ENCODE peak calls at places on chromosome 3, in ten cellular contexts. X, P, S, B, H, Q, U, E, K and V are unnamed samples.

GRCh38 chr3:187210555-187211327 is 13.5 kb downstream of the RTP1 start:
- DNase-seq in B (peak; percentile 10), K (no peak), P (no peak), S (no peak), X (no peak), U (no peak), E (no peak), Q (no peak), H (no peak), V (no peak)

GRCh38 chr3:168250415-168250861 is 154.7 kb upstream of the GOLIM4 start:
- DNase-seq in E (no peak), P (no peak), B (no peak), X (no peak), S (no peak), Q (no peak), H (no peak), U (no peak), K (no peak), V (no peak)

GRCh38 chr3:153210660-153211059 is 48.6 kb downstream of the RAP2B start:
- DNase-seq in H (no peak), B (no peak), K (no peak), U (no peak), Q (no peak), E (no peak), X (no peak), P (no peak), S (no peak), V (peak; percentile 32)

GRCh38 chr3:53067571-53067970 is 21.7 kb upstream of the SFMBT1 start:
- DNase-seq in H (no peak), U (no peak), S (no peak), B (no peak), E (no peak), P (no peak), K (no peak), X (no peak), Q (no peak), V (no peak)

GRCh38 chr3:28606283-28606682 is 257.7 kb upstream of the AZI2 start:
- DNase-seq in U (no peak), P (no peak), K (no peak), H (no peak), S (no peak), X (no peak), B (no peak), E (no peak), Q (no peak), V (no peak)

GRCh38 chr3:133943639-133944131 is 48.0 kb upstream of the RAB6B start:
- DNase-seq in X (no peak), B (no peak), H (peak; percentile 46), K (peak; percentile 69), U (no peak), S (no peak), E (no peak), P (no peak), Q (no peak), V (peak; percentile 78)

GRCh38 chr3:78754066-78754743 is 1013.6 kb downstream of the ROBO1 start:
- DNase-seq in E (no peak), K (no peak), X (no peak), H (no peak), Q (no peak), B (no peak), P (no peak), S (no peak), U (no peak), V (peak; percentile 87)

GRCh38 chr3:153625506-153625905 is 463.5 kb downstream of the RAP2B start:
- DNase-seq in E (no peak), U (no peak), Q (no peak), P (no peak), K (no peak), S (no peak), B (no peak), X (no peak), H (no peak), V (no peak)

GRCh38 chr3:147915057-147915456 is 505.9 kb downstream of the ZIC1 start:
- DNase-seq in E (no peak), K (no peak), P (no peak), H (no peak), U (no peak), X (no peak), S (no peak), Q (no peak), B (no peak), V (no peak)

GRCh38 chr3:174132421-174133042 is 726.6 kb upstream of the NAALADL2 start:
- DNase-seq in B (no peak), Q (no peak), U (no peak), P (no peak), E (no peak), X (no peak), S (no peak), K (no peak), H (no peak), V (no peak)

GRCh38 chr3:120604784-120605183 is 8.6 kb downstream of the NDUFB4 start:
- DNase-seq in B (no peak), H (no peak), K (no peak), Q (no peak), P (no peak), X (no peak), S (no peak), E (no peak), U (no peak), V (no peak)

GRCh38 chr3:182241777-182242556 is 530.2 kb downstream of the SOX2 start:
- DNase-seq in H (no peak), K (no peak), B (peak; percentile 2), U (peak; percentile 19), S (no peak), E (peak; percentile 75), Q (no peak), P (peak; percentile 38), X (peak; percentile 48), V (peak; percentile 23)

GRCh38 chr3:49671291-49672288 is 2.6 kb upstream of the APEH start:
- DNase-seq in Q (no peak), B (peak; percentile 80), S (peak; percentile 84), P (peak; percentile 84), X (peak; percentile 52), E (peak; percentile 82), K (peak; percentile 76), U (peak; percentile 71), H (peak; percentile 65), V (peak; percentile 75)

GRCh38 chr3:38039101-38039898 is at the start of gene DLEC1:
- DNase-seq in U (no peak), X (peak; percentile 68), B (peak; percentile 87), P (peak; percentile 93), H (no peak), Q (peak; percentile 14), K (peak; percentile 93), S (peak; percentile 40), E (peak; percentile 83), V (peak; percentile 54)

GRCh38 chr3:94360982-94361381 is 298.1 kb downstream of the NSUN3 start:
- DNase-seq in S (peak; percentile 23), H (no peak), P (no peak), E (no peak), K (no peak), U (no peak), X (peak; percentile 42), B (peak; percentile 81), Q (no peak), V (peak; percentile 24)

GRCh38 chr3:30894521-30895289 is at the start of gene GADL1:
- DNase-seq in E (peak; percentile 78), H (peak; percentile 29), X (peak; percentile 24), P (peak; percentile 84), K (peak; percentile 73), B (no peak), S (peak; percentile 18), U (peak; percentile 34), Q (no peak), V (no peak)

GRCh38 chr3:190862209-190863118 is at the start of gene GMNC:
- DNase-seq in X (peak; percentile 86), S (peak; percentile 87), B (peak; percentile 78), U (peak; percentile 72), Q (no peak), H (peak; percentile 32), P (peak; percentile 91), K (peak; percentile 88), E (peak; percentile 92), V (peak; percentile 85)

GRCh38 chr3:11764931-11765363 is 81.7 kb downstream of the TAMM41 start:
- DNase-seq in K (no peak), H (no peak), B (no peak), Q (no peak), X (no peak), E (no peak), U (no peak), S (no peak), P (no peak), V (peak; percentile 82)

GRCh38 chr3:46932455-46933225 is 43.9 kb downstream of the CCDC12 start:
- DNase-seq in P (no peak), S (no peak), U (no peak), X (no peak), B (no peak), H (no peak), E (peak; percentile 33), Q (no peak), K (peak; percentile 48), V (no peak)
- H3K4me1 ChIP-seq in P (peaks cover 99% of the 10 kb centered on the region), S (peaks cover 94% of the 10 kb centered on the region), U (peaks cover 94% of the 10 kb centered on the region), X (peaks cover 100% of the 10 kb centered on the region), B (peaks cover 67% of the 10 kb centered on the region), H (peaks cover 84% of the 10 kb centered on the region), E (peaks cover 98% of the 10 kb centered on the region), Q (peaks cover 79% of the 10 kb centered on the region), K (peaks cover 71% of the 10 kb centered on the region), V (peaks cover 82% of the 10 kb centered on the region)

DNA sequence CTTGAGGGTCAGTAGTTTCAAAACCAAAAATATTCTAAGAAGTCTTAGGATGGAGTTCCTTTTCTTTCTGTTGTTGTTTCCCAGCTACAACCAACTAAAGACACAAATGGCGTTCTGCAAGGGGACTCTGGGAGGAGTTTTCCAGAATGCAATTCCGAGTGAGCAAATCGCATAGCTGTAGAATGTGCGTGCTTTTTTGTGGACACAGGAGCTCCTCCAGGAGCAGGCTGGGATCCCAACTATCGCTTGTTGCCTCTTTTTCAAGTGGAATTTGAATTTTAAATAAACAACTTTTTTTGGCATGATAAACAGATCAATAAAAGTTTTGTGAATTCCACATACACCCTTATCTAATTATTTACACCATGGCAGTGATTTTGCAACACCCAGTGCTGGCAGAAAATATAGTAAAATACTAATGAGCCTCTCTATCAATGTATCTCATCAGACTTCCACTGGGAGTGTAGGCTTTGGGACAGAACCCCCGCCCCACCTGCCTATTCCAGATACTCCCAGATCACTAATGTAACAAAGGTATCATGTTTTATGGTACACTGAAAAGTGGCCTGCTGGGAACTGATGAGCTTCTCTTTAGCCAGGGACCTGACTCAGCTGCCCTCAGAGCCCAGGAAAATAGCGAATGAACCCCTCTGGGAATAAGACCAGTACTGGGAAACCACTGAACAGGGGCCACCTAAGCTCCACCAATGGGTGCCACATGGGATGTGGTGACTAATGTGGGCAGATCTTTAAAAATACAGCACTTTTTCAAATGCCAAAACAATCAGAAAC is 66.4 kb downstream of the LMCD1 start:
- DNase-seq in Q (no peak), K (no peak), U (no peak), S (no peak), H (no peak), E (no peak), B (no peak), P (no peak), X (no peak), V (no peak)
- TF ChIP-seq CTCF in Q (no peak), K (no peak), U (no peak), S (no peak), H (no peak), E (no peak), B (no peak), P (no peak), X (no peak), V (no peak)

GRCh38 chr3:128078875-128079274 is 26.6 kb downstream of the SEC61A1 start:
- DNase-seq in Q (no peak), S (no peak), K (no peak), B (no peak), P (no peak), X (no peak), U (no peak), H (no peak), E (no peak), V (no peak)
- H3K4me1 ChIP-seq in Q (peaks cover 18% of the 10 kb centered on the region), S (peaks cover 52% of the 10 kb centered on the region), K (peaks cover 31% of the 10 kb centered on the region), B (peaks cover 30% of the 10 kb centered on the region), P (peaks cover 44% of the 10 kb centered on the region), X (peaks cover 84% of the 10 kb centered on the region), U (peaks cover 21% of the 10 kb centered on the region), H (peaks cover 59% of the 10 kb centered on the region), E (peaks cover 10% of the 10 kb centered on the region), V (no peaks in the 10 kb centered on the region)

GRCh38 chr3:36744770-36745169 is 19.6 kb downstream of the DCLK3 start:
- DNase-seq in S (no peak), H (no peak), X (no peak), B (no peak), U (no peak), P (no peak), Q (no peak), K (no peak), E (no peak), V (no peak)
- TF ChIP-seq CTCF in S (no peak), H (no peak), X (no peak), B (no peak), U (no peak), P (no peak), Q (no peak), K (no peak), E (no peak), V (no peak)